ENCODE peak calls at places on chromosomes 3 and 15, in eight cellular contexts. D is Jurkat, Clone E6-1; B is NCI-H524; V is cortex of kidney; A is GM13976; R is H9; W is NCI-H1105; E is COR-L47. P is an unnamed sample.

GRCh38 chr3:16478516-16478915 is 35.0 kb downstream of the RFTN1 start:
- DNase-seq in A (no peak), V (no peak), D (no peak), W (no peak), B (no peak), E (no peak), R (no peak), P (no peak)

GRCh38 chr15:80015156-80015555 is 44.2 kb upstream of the BCL2A1 start:
- DNase-seq in E (no peak), A (no peak), B (no peak), W (no peak), R (no peak), V (no peak), D (no peak), P (no peak)

GRCh38 chr15:80695911-80696651 is 971 bp downstream of the ABHD17C start:
- DNase-seq in W (no peak), D (no peak), E (peak; percentile 23), V (no peak), B (peak; percentile 30), R (no peak), A (no peak), P (no peak)

GRCh38 chr3:42264399-42265058 is 1.5 kb downstream of the CCK start:
- DNase-seq in B (peak; percentile 54), A (no peak), E (peak; percentile 37), R (peak; percentile 81), V (no peak), W (no peak), D (no peak), P (peak; percentile 17)

GRCh38 chr15:66261056-66261455 is 7.5 kb upstream of the MEGF11 start:
- DNase-seq in A (no peak), W (no peak), E (no peak), V (no peak), B (no peak), D (no peak), R (no peak), P (no peak)

GRCh38 chr3:181637056-181637798 is 74.5 kb upstream of the SOX2 start:
- DNase-seq in B (peak; percentile 89), V (no peak), D (no peak), A (no peak), W (no peak), E (no peak), R (no peak), P (no peak)

GRCh38 chr15:85407421-85408269 is 27.2 kb downstream of the AKAP13 start:
- DNase-seq in W (peak; percentile 7), B (no peak), E (no peak), A (no peak), D (no peak), R (no peak), V (no peak), P (peak; percentile 15)

GRCh38 chr3:49469037-49469875 is 811 bp upstream of the DAG1 start:
- DNase-seq in D (no peak), W (peak; percentile 6), V (no peak), R (peak; percentile 88), E (peak; percentile 15), A (no peak), B (peak; percentile 41), P (no peak)

GRCh38 chr3:125374996-125375941 is at the start of gene ZNF148:
- DNase-seq in R (peak; percentile 90), W (peak; percentile 91), D (peak; percentile 87), V (peak; percentile 54), A (peak; percentile 92), B (peak; percentile 93), E (peak; percentile 95), P (peak; percentile 56)

GRCh38 chr3:50994537-50994936 is 319.8 kb downstream of the DOCK3 start:
- DNase-seq in E (no peak), V (no peak), A (no peak), R (no peak), D (no peak), W (no peak), B (no peak), P (no peak)

GRCh38 chr3:151290673-151291072 is 12.3 kb upstream of the P2RY14 start:
- DNase-seq in E (no peak), D (no peak), R (no peak), V (no peak), B (peak; percentile 36), W (no peak), A (no peak), P (no peak)

GRCh38 chr3:70471464-70472342 is 159.3 kb upstream of the MDFIC2 start:
- DNase-seq in R (no peak), D (no peak), B (no peak), E (no peak), A (no peak), V (no peak), W (no peak), P (no peak)

GRCh38 chr3:146968204-146968651 is 363.1 kb upstream of the PLSCR5 start:
- DNase-seq in V (no peak), W (no peak), A (no peak), R (no peak), E (no peak), D (no peak), B (no peak), P (no peak)

GRCh38 chr3:108453541-108454057 is 56.8 kb downstream of the MYH15 start:
- DNase-seq in D (no peak), B (no peak), W (no peak), V (no peak), R (no peak), A (no peak), E (no peak), P (no peak)

GRCh38 chr15:78080088-78080460 is 2.6 kb upstream of the TBC1D2B start:
- DNase-seq in E (no peak), R (no peak), D (no peak), A (no peak), V (no peak), W (no peak), B (no peak), P (no peak)

GRCh38 chr3:64595253-64595694 is 92.5 kb downstream of the ADAMTS9 start:
- DNase-seq in E (no peak), D (no peak), R (no peak), B (no peak), V (no peak), W (no peak), A (no peak), P (no peak)

GRCh38 chr3:143998266-143998665 is 26.6 kb downstream of the DIPK2A start:
- DNase-seq in A (no peak), D (no peak), W (no peak), R (no peak), V (no peak), E (no peak), B (no peak), P (no peak)

GRCh38 chr3:138362536-138362935 is 14.2 kb downstream of the MRAS start:
- DNase-seq in D (no peak), R (no peak), E (no peak), W (no peak), A (no peak), V (no peak), B (no peak), P (no peak)

P was measured in NCI-H2029 treated with DMSO at 0.1 percent for 48 hours.